ENCODE peak calls at places on chromosomes 5 and 9, in ten cellular contexts. L is fibroblast of lung; H is upper lobe of right lung; I is GM23338; D is H1; V is heart right ventricle; E is HCT116; U is lung; C is CD8-positive, alpha-beta memory T cell; N is Peyer's patch. F is an unnamed sample. For H3K27me3, the result is how much of the 10 kb centered on the place peaks cover.

GRCh38 chr9:5670079-5670478 is 41.2 kb downstream of the RIC1 start:
- DNase-seq in L (peak), H (no peak), I (no peak), D (no peak), V (no peak), E (no peak), U (no peak), C (no peak), N (no peak), F (no peak)

GRCh38 chr9:133184971-133185370 is 21.3 kb upstream of the GBGT1 start:
- DNase-seq in L (peak), H (no peak), I (peak), D (no peak), V (peak), E (peak), U (peak), C (peak), N (peak), F (peak)

GRCh38 chr9:70746760-70747159 is 332.3 kb upstream of the KLF9 start:
- DNase-seq in L (no peak), H (no peak), I (no peak), D (no peak), V (no peak), E (no peak), U (no peak), C (no peak), N (no peak), F (no peak)

GRCh38 chr9:34163439-34163838 is 15.4 kb upstream of the UBAP1 start:
- DNase-seq in L (peak), H (peak), I (no peak), D (no peak), V (no peak), E (no peak), U (no peak), C (no peak), N (peak), F (no peak)

GRCh38 chr5:31096238-31096865 is 97.1 kb upstream of the CDH6 start:
- DNase-seq in L (peak), H (no peak), I (no peak), D (no peak), V (no peak), E (no peak), U (no peak), C (no peak), N (no peak), F (no peak)

GRCh38 chr9:121670447-121670846 is 19.0 kb downstream of the DAB2IP start:
- DNase-seq in L (peak), H (no peak), I (no peak), D (no peak), V (no peak), E (no peak), U (no peak), C (no peak), N (no peak), F (peak)

GRCh38 chr5:144092510-144092909 is 77.9 kb downstream of the YIPF5 start:
- DNase-seq in L (no peak), H (no peak), I (no peak), D (no peak), V (no peak), E (no peak), U (no peak), C (no peak), N (no peak), F (no peak)

GRCh38 chr5:178237431-178238312 is 5.1 kb upstream of the PHYKPL start:
- DNase-seq in L (peak), H (no peak), I (no peak), D (no peak), V (no peak), E (no peak), U (no peak), C (no peak), N (peak), F (peak)

GRCh38 chr5:137754961-137755762 is 999 bp upstream of the HNRNPA0 start:
- DNase-seq in L (no peak), H (no peak), I (no peak), D (no peak), V (no peak), E (no peak), U (no peak), C (no peak), N (no peak), F (no peak)

GRCh38 chr5:67998709-67999251 is 216.8 kb upstream of the PIK3R1 start:
- DNase-seq in L (peak), H (peak), I (no peak), D (no peak), V (peak), E (peak), U (peak), C (no peak), N (peak), F (peak)

GRCh38 chr5:59956130-59956773 is 62.7 kb upstream of the PDE4D start:
- DNase-seq in L (no peak), H (no peak), I (peak), D (no peak), V (no peak), E (no peak), U (no peak), C (no peak), N (no peak), F (no peak)

DNA sequence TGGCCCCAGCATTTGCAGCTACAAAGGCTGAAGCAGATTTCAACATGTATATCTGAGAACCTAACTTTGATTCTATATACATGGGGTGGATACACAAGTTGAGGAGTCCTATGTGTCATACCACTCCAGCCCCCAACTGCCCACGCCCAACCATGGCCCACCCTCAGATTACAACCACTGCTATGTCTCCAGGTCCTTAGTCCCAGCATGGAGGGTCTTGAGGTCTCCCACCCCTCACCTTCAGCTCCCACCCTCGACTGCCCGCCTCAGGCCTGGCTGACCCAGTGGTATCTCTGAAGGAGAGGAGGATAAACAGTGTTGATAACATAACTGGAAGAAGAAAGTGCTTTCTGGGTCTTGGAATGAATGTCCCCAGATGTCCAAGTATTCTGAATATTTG is 8.2 kb downstream of the SOWAHA start:
- DNase-seq in L (no peak), H (no peak), I (no peak), D (no peak), V (no peak), E (no peak), U (no peak), C (no peak), N (no peak), F (no peak)
- H3K27me3 ChIP-seq in L (under half), H (under half), I (half or more), D (under half), V (under half), E (under half), U (under half), C (under half), N (under half), F (under half)

GRCh38 chr5:38445374-38446028 is 110.9 kb downstream of the LIFR start:
- DNase-seq in L (peak), H (peak), I (no peak), D (no peak), V (peak), E (no peak), U (no peak), C (no peak), N (no peak), F (peak)
- H3K4me3 ChIP-seq in L (peak), H (peak), I (no peak), D (no peak), V (peak), E (no peak), U (no peak), C (no peak), N (no peak), F (no peak)

DNA sequence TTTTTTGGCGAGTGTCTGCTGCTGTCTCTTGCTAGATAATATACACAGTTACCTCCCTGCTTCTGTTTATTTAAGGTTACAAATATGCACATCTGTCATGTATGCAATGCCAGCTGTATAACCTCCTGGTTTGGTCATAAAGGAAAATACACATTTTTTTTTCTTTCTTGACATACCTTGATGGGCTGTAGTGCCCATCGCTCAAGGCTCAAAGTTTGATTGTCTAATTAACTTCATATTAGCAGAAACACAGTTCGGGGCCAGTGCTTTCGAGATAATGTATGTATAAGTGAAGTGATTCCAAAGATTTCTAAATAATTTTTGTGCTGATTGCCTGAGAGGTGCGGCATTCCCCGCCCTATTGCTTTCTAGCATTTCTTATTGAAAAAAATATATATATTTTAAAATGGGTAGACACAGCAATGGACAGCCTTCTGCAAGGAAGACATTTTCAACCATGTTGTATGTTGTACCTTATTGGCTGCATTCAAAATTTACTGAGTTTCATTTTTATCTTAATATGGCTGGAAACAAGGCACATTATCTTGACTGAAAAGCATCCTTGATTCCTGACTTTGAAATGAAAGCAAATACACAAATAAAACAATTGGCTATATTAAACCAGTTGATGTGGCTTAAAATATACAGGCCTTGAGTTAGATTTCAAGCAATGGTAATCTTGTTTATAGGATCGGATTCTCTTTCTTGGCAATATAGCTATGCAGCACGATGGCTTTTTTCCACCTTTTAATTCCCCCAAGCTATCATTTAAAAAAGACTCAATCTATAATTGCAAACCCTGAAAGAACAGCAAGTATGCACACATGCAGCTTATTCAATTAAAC is 206.1 kb downstream of the MEF2C start:
- DNase-seq in L (no peak), H (no peak), I (no peak), D (no peak), V (no peak), E (no peak), U (no peak), C (no peak), N (no peak), F (no peak)
- H3K27me3 ChIP-seq in L (half or more), H (half or more), I (half or more), D (half or more), V (half or more), E (under half), U (under half), C (half or more), N (half or more), F (half or more)

GRCh38 chr5:84381501-84382362 is 2.9 kb downstream of the EDIL3 start:
- DNase-seq in L (peak), H (no peak), I (no peak), D (no peak), V (no peak), E (no peak), U (no peak), C (no peak), N (no peak), F (no peak)
- H3K4me3 ChIP-seq in L (peak), H (peak), I (peak), D (peak), V (peak), E (no peak), U (peak), C (no peak), N (no peak), F (peak)

GRCh38 chr9:116285320-116285719 is 131.7 kb downstream of the PAPPA start:
- DNase-seq in L (no peak), H (no peak), I (peak), D (no peak), V (no peak), E (no peak), U (no peak), C (no peak), N (no peak), F (no peak)

GRCh38 chr9:116282598-116282997 is 129.0 kb downstream of the PAPPA start:
- DNase-seq in L (no peak), H (no peak), I (peak), D (no peak), V (no peak), E (no peak), U (no peak), C (no peak), N (no peak), F (no peak)

GRCh38 chr9:116287721-116288120 is 134.1 kb downstream of the PAPPA start:
- DNase-seq in L (peak), H (no peak), I (no peak), D (no peak), V (no peak), E (no peak), U (no peak), C (no peak), N (no peak), F (no peak)

GRCh38 chr9:116286287-116286686 is 132.7 kb downstream of the PAPPA start:
- DNase-seq in L (peak), H (no peak), I (peak), D (peak), V (no peak), E (no peak), U (no peak), C (no peak), N (no peak), F (no peak)

DNA sequence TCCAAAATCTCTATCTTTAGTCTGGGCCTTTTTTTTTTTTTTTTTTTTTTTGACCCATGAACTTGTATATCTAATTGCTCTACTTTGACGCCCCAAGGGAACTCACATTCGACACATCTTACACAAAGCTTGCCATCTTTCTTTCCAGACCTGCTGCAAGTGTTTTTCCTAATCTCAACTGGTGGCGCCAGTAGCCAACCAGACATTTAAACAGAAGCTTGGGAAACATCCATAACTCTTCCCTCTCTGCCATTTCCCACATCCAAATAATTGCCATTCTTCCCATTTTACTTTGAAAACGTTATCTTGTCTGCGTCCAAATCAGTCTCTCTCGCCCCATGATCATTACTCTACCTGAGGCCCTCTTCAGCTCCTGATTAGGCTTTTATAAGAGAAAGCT is 130.9 kb downstream of the PAPPA start:
- DNase-seq in L (no peak), H (no peak), I (no peak), D (no peak), V (no peak), E (no peak), U (no peak), C (no peak), N (no peak), F (no peak)
- H3K27me3 ChIP-seq in L (under half), H (under half), I (half or more), D (under half), V (under half), E (half or more), U (under half), C (under half), N (under half), F (under half)

GRCh38 chr5:159097461-159098284 is 2.0 kb downstream of the EBF1 start:
- DNase-seq in L (peak), H (no peak), I (peak), D (peak), V (peak), E (no peak), U (no peak), C (no peak), N (peak), F (no peak)
- H3K4me3 ChIP-seq in L (peak), H (peak), I (peak), D (peak), V (peak), E (no peak), U (peak), C (peak), N (peak), F (peak)

GRCh38 chr9:135749171-135750045 is 47.4 kb downstream of the KCNT1 start:
- DNase-seq in L (no peak), H (no peak), I (no peak), D (no peak), V (no peak), E (no peak), U (no peak), C (no peak), N (no peak), F (no peak)

GRCh38 chr9:135750786-135751185 is 48.8 kb downstream of the KCNT1 start:
- DNase-seq in L (no peak), H (no peak), I (no peak), D (no peak), V (no peak), E (no peak), U (no peak), C (no peak), N (no peak), F (no peak)

GRCh38 chr9:135752281-135753204 is 50.6 kb downstream of the KCNT1 start:
- DNase-seq in L (no peak), H (no peak), I (no peak), D (no peak), V (no peak), E (no peak), U (no peak), C (no peak), N (no peak), F (no peak)

GRCh38 chr9:135753391-135754105 is 51.6 kb downstream of the KCNT1 start:
- DNase-seq in L (no peak), H (no peak), I (no peak), D (no peak), V (no peak), E (no peak), U (no peak), C (no peak), N (no peak), F (no peak)

DNA sequence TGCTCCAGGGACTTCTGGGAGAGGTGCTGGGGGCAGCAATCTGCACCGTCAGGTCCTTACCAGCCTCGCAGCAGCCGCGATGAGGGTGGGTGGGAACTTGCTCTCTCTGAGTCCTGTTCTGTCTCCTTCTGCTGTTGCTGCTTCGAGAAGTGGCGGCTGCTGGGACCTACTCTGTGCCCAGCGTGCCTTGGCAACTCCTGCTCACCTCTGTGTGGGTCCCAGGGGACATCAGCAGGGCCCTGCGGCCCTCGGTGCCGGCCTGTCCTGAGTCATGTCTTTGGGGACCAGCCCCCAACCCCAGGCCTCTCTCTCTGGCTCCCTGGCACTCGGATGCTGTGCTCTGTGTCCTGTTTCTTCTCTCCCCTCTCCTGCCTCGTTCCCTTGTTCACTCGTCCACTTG is 49.5 kb downstream of the KCNT1 start:
- DNase-seq in L (no peak), H (no peak), I (no peak), D (no peak), V (no peak), E (no peak), U (no peak), C (no peak), N (no peak), F (no peak)
- H3K27me3 ChIP-seq in L (under half), H (under half), I (under half), D (under half), V (under half), E (under half), U (under half), C (under half), N (under half), F (under half)

DNA sequence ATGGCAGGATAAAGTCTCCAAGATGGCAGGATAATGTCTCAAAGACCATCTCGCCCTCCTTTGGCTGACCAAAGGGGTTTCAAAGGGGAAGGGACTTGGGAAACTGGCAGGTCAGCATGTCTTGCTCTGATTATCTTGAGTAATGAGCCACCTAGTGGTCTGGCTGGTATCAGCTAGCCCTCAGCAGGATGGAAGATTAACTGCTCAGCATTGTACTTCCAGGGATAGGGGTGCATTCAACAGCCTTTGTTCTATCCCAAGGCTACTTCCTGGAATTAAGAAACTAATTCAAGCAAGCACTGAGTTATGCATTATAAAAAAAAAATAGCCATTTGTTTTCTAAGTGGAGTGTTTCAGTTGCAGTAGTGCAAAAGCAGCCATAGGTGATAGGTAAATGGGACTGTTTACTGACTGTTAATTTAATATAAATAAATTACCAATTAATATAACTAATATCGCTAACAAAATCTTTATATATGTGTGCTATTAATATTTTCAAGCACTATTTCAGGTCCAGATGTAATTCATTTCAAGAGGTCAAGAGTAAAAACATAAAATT is 555.5 kb downstream of the CDH9 start:
- DNase-seq in L (peak), H (no peak), I (peak), D (peak), V (no peak), E (peak), U (peak), C (no peak), N (no peak), F (no peak)
- H3K4me3 ChIP-seq in L (no peak), H (peak), I (no peak), D (no peak), V (peak), E (no peak), U (no peak), C (no peak), N (no peak), F (no peak)

F was measured in thyroid gland.